ENCODE peak calls at places on chromosomes 12 and 14, in four cellular contexts. G, X, E and B are unnamed samples.

GRCh38 chr12:89862511-89863331 is 154.1 kb upstream of the ATP2B1 start:
- DNase-seq in G (peak; percentile 12), X (no peak), E (no peak), B (no peak)

GRCh38 chr14:30673071-30673470 is 51.0 kb downstream of the SCFD1 start:
- DNase-seq in G (no peak), X (no peak), E (no peak), B (no peak)

GRCh38 chr12:117155278-117156060 is 34.8 kb downstream of the FBXO21 start:
- DNase-seq in G (peak; percentile 45), X (peak; percentile 80), E (peak; percentile 90), B (peak; percentile 76)

GRCh38 chr14:94867931-94868597 is 98.2 kb upstream of the GSC start:
- DNase-seq in G (no peak), X (peak; percentile 42), E (no peak), B (no peak)

GRCh38 chr12:108126212-108126611 is 2.9 kb upstream of the WSCD2 start:
- DNase-seq in G (no peak), X (no peak), E (no peak), B (no peak)

GRCh38 chr14:96167224-96168148 is 37.2 kb upstream of the BDKRB2 start:
- DNase-seq in G (no peak), X (no peak), E (no peak), B (no peak)

GRCh38 chr12:89359615-89360014 is 7.3 kb upstream of the DUSP6 start:
- DNase-seq in G (no peak), X (no peak), E (no peak), B (no peak)

GRCh38 chr14:99313234-99313633 is 41.2 kb upstream of the BCL11B start:
- DNase-seq in G (no peak), X (no peak), E (no peak), B (no peak)

GRCh38 chr12:128734391-128734790 is 89.4 kb downstream of the SLC15A4 start:
- DNase-seq in G (no peak), X (no peak), E (no peak), B (no peak)

GRCh38 chr12:91835693-91836092 is 310.0 kb downstream of the BTG1 start:
- DNase-seq in G (no peak), X (no peak), E (no peak), B (no peak)

GRCh38 chr12:64088431-64089349 is 133.4 kb downstream of the KICS2 start:
- DNase-seq in G (peak; percentile 71), X (peak; percentile 81), E (no peak), B (no peak)

GRCh38 chr14:35534884-35535793 is 1.2 kb downstream of the INSM2 start:
- DNase-seq in G (peak; percentile 40), X (peak; percentile 61), E (peak; percentile 89), B (peak; percentile 68)

GRCh38 chr14:71183856-71184255 is 276.6 kb downstream of the PCNX1 start:
- DNase-seq in G (no peak), X (no peak), E (no peak), B (no peak)

GRCh38 chr12:123132951-123133619 is 17.8 kb downstream of the PITPNM2 start:
- DNase-seq in G (no peak), X (no peak), E (no peak), B (no peak)
- H3K27ac ChIP-seq in G (no peak overlapping the region), X (no peak overlapping the region), E (peak overlapping the region; percentile 2), B (peak overlapping the region; percentile 7)

GRCh38 chr12:11746940-11747716 is 97.7 kb downstream of the ETV6 start:
- DNase-seq in G (no peak), X (no peak), E (no peak), B (no peak)

GRCh38 chr12:11753151-11753501 is 103.7 kb downstream of the ETV6 start:
- DNase-seq in G (no peak), X (no peak), E (no peak), B (no peak)

GRCh38 chr12:11752403-11753150 is 103.1 kb downstream of the ETV6 start:
- DNase-seq in G (no peak), X (no peak), E (peak; percentile 51), B (no peak)

GRCh38 chr12:11747969-11748368 is 98.5 kb downstream of the ETV6 start:
- DNase-seq in G (no peak), X (no peak), E (no peak), B (no peak)

GRCh38 chr12:11749943-11750690 is 100.6 kb downstream of the ETV6 start:
- DNase-seq in G (no peak), X (no peak), E (no peak), B (peak; percentile 70)
- H3K27ac ChIP-seq in G (no peak overlapping the region), X (no peak overlapping the region), E (peak overlapping the region; percentile 35), B (peak overlapping the region; percentile 33)

DNA sequence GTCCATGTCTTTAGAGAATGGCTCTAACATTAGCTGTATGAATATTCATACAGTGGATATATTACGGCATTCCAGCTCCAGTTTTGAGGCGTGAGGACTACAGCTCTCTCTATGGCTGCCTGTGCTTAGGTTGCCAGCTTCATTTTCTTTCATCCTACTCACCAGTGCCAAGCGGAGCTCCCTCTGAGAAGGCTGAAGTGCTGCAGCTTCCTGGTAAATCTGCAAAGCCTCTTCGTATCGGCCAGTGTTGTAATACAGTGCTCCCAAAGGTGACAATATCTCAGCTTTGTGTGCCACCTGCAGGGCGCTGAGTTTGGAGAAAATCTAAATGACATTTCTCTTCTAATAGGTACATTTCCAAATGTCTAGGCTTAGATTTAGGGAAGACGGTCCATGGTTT is 19.8 kb upstream of the OVCH1 start:
- DNase-seq in G (peak; percentile 23), X (peak; percentile 31), E (no peak), B (no peak)
- H3K27ac ChIP-seq in G (no peak overlapping the region), X (no peak overlapping the region), E (no peak overlapping the region), B (no peak overlapping the region)

DNA sequence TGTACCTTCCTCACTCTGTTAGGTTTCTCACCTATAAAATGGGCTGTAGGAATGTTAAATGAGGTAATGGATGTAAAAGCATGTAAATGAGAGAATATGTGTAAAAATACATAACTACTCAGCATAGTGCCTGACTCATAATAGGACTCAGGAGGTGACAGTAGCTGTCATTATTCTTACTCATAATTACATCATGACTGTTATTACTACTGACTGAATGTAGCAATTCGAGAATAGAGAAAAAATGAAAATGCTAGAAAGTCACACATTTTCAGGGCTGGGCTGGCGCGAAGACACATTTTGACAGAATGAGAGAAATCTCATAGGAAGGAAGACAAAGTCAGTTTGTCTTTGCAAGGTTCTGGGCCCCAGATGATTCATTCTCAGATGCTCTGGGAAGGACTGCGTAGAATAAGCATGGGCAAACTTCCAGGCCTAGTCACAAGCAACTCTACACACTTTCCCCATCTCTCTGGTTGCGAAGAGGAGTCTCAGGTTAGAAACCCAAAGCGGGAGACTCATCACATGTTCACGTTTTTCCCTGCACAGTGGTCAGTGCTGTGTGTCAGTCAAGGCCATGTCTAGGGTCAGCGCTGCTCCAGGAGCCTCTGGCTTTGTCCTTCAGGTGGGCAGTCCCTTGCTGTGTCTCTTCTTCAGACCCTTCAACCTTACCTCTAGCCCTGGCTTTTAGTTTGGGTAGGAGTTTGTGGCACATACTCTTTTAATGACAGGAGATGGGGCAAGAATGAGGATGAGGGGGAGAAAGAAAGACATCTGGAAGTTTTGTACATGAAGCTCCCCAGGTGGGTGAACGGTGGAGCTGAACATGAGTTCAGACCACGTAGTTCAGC is 8.4 kb downstream of the GPRC5A start:
- DNase-seq in G (no peak), X (no peak), E (no peak), B (no peak)
- H3K27ac ChIP-seq in G (no peak overlapping the region), X (no peak overlapping the region), E (no peak overlapping the region), B (peak overlapping the region; percentile 61)

GRCh38 chr14:54653764-54654469 is 87.0 kb downstream of the SAMD4A start:
- DNase-seq in G (no peak), X (peak; percentile 21), E (no peak), B (no peak)

GRCh38 chr14:54651649-54652048 is 84.7 kb downstream of the SAMD4A start:
- DNase-seq in G (no peak), X (no peak), E (no peak), B (no peak)

GRCh38 chr14:54652188-54652889 is 85.4 kb downstream of the SAMD4A start:
- DNase-seq in G (peak; percentile 76), X (peak; percentile 81), E (no peak), B (peak; percentile 73)

GRCh38 chr14:54654600-54654999 is 87.7 kb downstream of the SAMD4A start:
- DNase-seq in G (no peak), X (no peak), E (no peak), B (no peak)

GRCh38 chr14:54652890-54653201 is 85.9 kb downstream of the SAMD4A start:
- DNase-seq in G (no peak), X (no peak), E (no peak), B (no peak)
- H3K27ac ChIP-seq in G (peak overlapping the region; percentile 73), X (peak overlapping the region; percentile 48), E (peak overlapping the region; percentile 63), B (peak overlapping the region; percentile 76)

GRCh38 chr14:61437383-61437782 is 116.0 kb downstream of the PRKCH start:
- DNase-seq in G (no peak), X (no peak), E (no peak), B (no peak)
- H3K27ac ChIP-seq in G (no peak overlapping the region), X (no peak overlapping the region), E (no peak overlapping the region), B (no peak overlapping the region)